ENCODE peak calls at places on chromosomes 16 and 17, in five cellular contexts. M is heart left ventricle; O is upper lobe of left lung; A is stimulated activated CD8-positive, alpha-beta memory T cell treated with anti-CD3 and anti-CD28 coated beads, Interleukin-4, amount 100 ng/mL, for 1 hour; I is HFFc6. R is an unnamed sample.

GRCh38 chr16:84545114-84545737 is 40.8 kb upstream of the MEAK7 start:
- DNase-seq in M (no peak), O (no peak), A (no peak), I (no peak), R (no peak)

GRCh38 chr16:14302031-14302398 is 230.9 kb downstream of the MRTFB start:
- DNase-seq in M (peak), O (peak), A (no peak), I (peak), R (peak)

GRCh38 chr16:57540906-57541753 is 1.3 kb upstream of the ADGRG5 start:
- DNase-seq in M (no peak), O (no peak), A (no peak), I (no peak), R (no peak)

GRCh38 chr17:81833160-81833920 is at the start of gene MCRIP1:
- DNase-seq in M (peak), O (peak), A (peak), I (peak), R (peak)

GRCh38 chr16:424033-424622 is 1.3 kb upstream of the RAB11FIP3 start:
- DNase-seq in M (peak), O (no peak), A (no peak), I (peak), R (peak)

GRCh38 chr17:81154961-81155360 is 10.3 kb upstream of the PVALEF start:
- DNase-seq in M (no peak), O (no peak), A (no peak), I (no peak), R (no peak)

GRCh38 chr16:65909310-65910050 is 457.0 kb upstream of the CDH5 start:
- DNase-seq in M (no peak), O (no peak), A (no peak), I (peak), R (no peak)

GRCh38 chr16:2341456-2342447 is 1.2 kb upstream of the ABCA3 start:
- DNase-seq in M (no peak), O (peak), A (no peak), I (no peak), R (no peak)

GRCh38 chr17:76670708-76671122 is 27.2 kb upstream of the ST6GALNAC1 start:
- DNase-seq in M (no peak), O (peak), A (no peak), I (no peak), R (no peak)

GRCh38 chr17:66437466-66438026 is 135.1 kb downstream of the PRKCA start:
- DNase-seq in M (no peak), O (no peak), A (no peak), I (no peak), R (no peak)

GRCh38 chr17:39325528-39326240 is 75.7 kb downstream of the FBXL20 start:
- DNase-seq in M (no peak), O (no peak), A (no peak), I (no peak), R (no peak)

GRCh38 chr16:86515420-86515779 is 5.1 kb downstream of the FOXF1 start:
- DNase-seq in M (no peak), O (peak), A (no peak), I (no peak), R (no peak)

GRCh38 chr17:38687291-38687690 is 12.5 kb upstream of the EPOP start:
- DNase-seq in M (no peak), O (no peak), A (no peak), I (peak), R (peak)

GRCh38 chr17:57114085-57114673 is 29.1 kb downstream of the AKAP1 start:
- DNase-seq in M (no peak), O (no peak), A (peak), I (no peak), R (peak)

GRCh38 chr17:16870253-16871245 is 101.4 kb downstream of the TNFRSF13B start:
- DNase-seq in M (no peak), O (no peak), A (no peak), I (no peak), R (no peak)

GRCh38 chr16:797120-797420 is 3.5 kb downstream of the GNG13 start:
- DNase-seq in M (no peak), O (no peak), A (no peak), I (no peak), R (no peak)